ENCODE peak calls at places on chromosomes 12 and 14, in nine cellular contexts. G is fibroblast of lung; C is DND-41; F is stomach; X is naive thymus-derived CD4-positive, alpha-beta T cell; Z is left lung; L is colonic mucosa; Q is IMR-90; N is pancreas. T is an unnamed sample. For H3K9me3, the result is how much of the 10 kb centered on the place peaks cover.

GRCh38 chr12:21766403-21766802 is 8.1 kb downstream of the KCNJ8 start:
- DNase-seq in F (no peak), L (no peak), Z (no peak), Q (no peak), X (no peak), G (no peak), C (no peak), N (no peak), T (no peak)

GRCh38 chr14:79708991-79709390 is 502.3 kb downstream of the DIO2 start:
- DNase-seq in N (no peak), X (no peak), Q (peak), L (no peak), Z (no peak), G (peak), F (no peak), C (no peak), T (no peak)

GRCh38 chr14:57871487-57872080 is 5.7 kb upstream of the SLC35F4 start:
- DNase-seq in Z (no peak), F (no peak), L (no peak), X (no peak), Q (peak), G (peak), C (peak), N (no peak), T (no peak)

GRCh38 chr12:79455314-79455713 is 235.4 kb downstream of the PAWR start:
- DNase-seq in N (no peak), Q (peak), L (no peak), G (peak), C (no peak), Z (no peak), X (no peak), F (no peak), T (no peak)

GRCh38 chr14:90495357-90496276 is 98.8 kb downstream of the CALM1 start:
- DNase-seq in C (peak), G (peak), Z (no peak), F (peak), X (peak), N (peak), L (no peak), Q (peak), T (no peak)

GRCh38 chr14:20662968-20663731 is 21.2 kb upstream of the RNASE4 start:
- DNase-seq in L (peak), G (peak), X (peak), Z (peak), N (peak), F (peak), Q (peak), C (peak), T (peak)

GRCh38 chr12:84911331-84912190 is 1.0 kb downstream of the SLC6A15 start:
- DNase-seq in Q (peak), L (peak), C (no peak), G (peak), F (no peak), Z (peak), N (peak), X (no peak), T (peak)

GRCh38 chr12:65496617-65497016 is 218.1 kb downstream of the MSRB3 start:
- DNase-seq in C (no peak), F (no peak), Q (peak), Z (no peak), G (no peak), L (no peak), N (no peak), X (no peak), T (peak)

GRCh38 chr14:44531648-44532047 is 24.6 kb upstream of the FSCB start:
- DNase-seq in F (no peak), N (no peak), C (no peak), G (peak), X (no peak), Q (no peak), Z (no peak), L (no peak), T (no peak)

GRCh38 chr12:46437411-46437810 is 64.8 kb upstream of the SLC38A2 start:
- DNase-seq in C (no peak), Q (no peak), G (no peak), X (no peak), N (no peak), L (no peak), Z (no peak), F (no peak), T (no peak)

GRCh38 chr14:61484826-61485584 is 163.6 kb downstream of the PRKCH start:
- DNase-seq in Z (no peak), F (no peak), C (no peak), G (no peak), Q (no peak), L (no peak), N (no peak), X (no peak), T (no peak)

GRCh38 chr12:111776836-111777344 is 10.2 kb downstream of the ALDH2 start:
- DNase-seq in F (no peak), Z (no peak), C (no peak), X (no peak), N (no peak), Q (peak), L (no peak), G (no peak), T (no peak)
- H3K27ac ChIP-seq in F (peak), Z (peak), C (no peak), X (no peak), N (peak), Q (peak), L (peak), G (no peak), T (peak)

GRCh38 chr12:133130038-133130807 is at the start of the genes ZNF10 and ZNF891:
- DNase-seq in Z (peak), C (peak), Q (peak), G (peak), X (peak), N (peak), L (peak), F (peak), T (peak)
- H3K9me3 ChIP-seq in Z (half or more), C (half or more), Q (under half), G (under half), X (under half), N (under half), L (under half), F (half or more), T (under half)

GRCh38 chr14:50659327-50659974 is 8.7 kb downstream of the SAV1 start:
- DNase-seq in G (no peak), N (no peak), Z (no peak), F (peak), C (no peak), X (no peak), L (no peak), Q (no peak), T (peak)
- H3K27ac ChIP-seq in G (no peak), N (peak), Z (no peak), F (peak), C (no peak), X (no peak), L (no peak), Q (peak), T (peak)

GRCh38 chr12:126021675-126022074 is 956.4 kb downstream of the AACS start:
- DNase-seq in N (no peak), L (no peak), C (no peak), G (no peak), Z (no peak), X (no peak), F (no peak), Q (no peak), T (no peak)

DNA sequence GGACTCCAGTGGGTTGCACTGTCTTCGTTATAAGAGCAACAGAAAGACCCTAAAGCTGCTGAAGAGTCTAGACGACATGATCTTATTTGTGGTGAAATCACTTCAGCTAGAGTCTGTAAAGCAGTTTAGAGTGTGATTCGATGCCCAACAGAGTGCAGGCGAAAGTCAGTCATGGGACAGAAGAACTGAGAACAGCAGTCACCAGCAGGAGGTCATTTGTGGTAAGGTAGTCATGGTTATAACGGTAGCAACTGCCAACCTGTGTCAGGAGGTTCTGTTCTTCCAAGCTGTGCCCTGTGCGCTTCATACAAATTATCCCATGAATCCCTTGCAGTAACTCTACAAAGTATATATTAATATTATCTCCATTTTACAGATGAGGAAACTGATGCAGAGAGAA is 954.1 kb downstream of the AACS start:
- DNase-seq in L (no peak), Z (no peak), C (no peak), G (no peak), F (no peak), N (no peak), X (no peak), Q (no peak), T (no peak)
- H3K9me3 ChIP-seq in L (under half), Z (under half), C (under half), G (under half), F (under half), N (under half), X (under half), Q (under half), T (under half)

GRCh38 chr14:103558071-103558882 is 4.2 kb downstream of the BAG5 start:
- DNase-seq in G (peak), Q (peak), N (no peak), Z (no peak), C (no peak), L (peak), F (no peak), X (no peak), T (no peak)
- H3K27ac ChIP-seq in G (peak), Q (peak), N (no peak), Z (no peak), C (no peak), L (no peak), F (peak), X (no peak), T (peak)